ENCODE peak calls at places on chromosome 19, in seven cellular contexts. C, V, I, P, N, S and R are unnamed samples. For H3K9me3, the result is how much of the 10 kb centered on the place peaks cover.

GRCh38 chr19:5125797-5126497 is 157.0 kb downstream of the KDM4B start:
- DNase-seq in I (no peak), N (no peak), S (no peak), V (no peak), C (no peak), P (no peak), R (no peak)

GRCh38 chr19:45608948-45609347 is 6.9 kb upstream of the GPR4 start:
- DNase-seq in P (no peak), I (no peak), V (no peak), N (no peak), S (no peak), C (no peak), R (no peak)

GRCh38 chr19:42441047-42441440 is 1.7 kb downstream of the CXCL17 start:
- DNase-seq in I (peak), P (no peak), S (no peak), V (no peak), N (no peak), C (no peak), R (no peak)

GRCh38 chr19:1782501-1782900 is 29.2 kb downstream of the ONECUT3 start:
- DNase-seq in I (no peak), C (no peak), V (no peak), P (no peak), N (no peak), S (no peak), R (no peak)

GRCh38 chr19:6032827-6033226 is 54.9 kb upstream of the RANBP3 start:
- DNase-seq in N (peak), S (no peak), I (no peak), C (no peak), P (no peak), V (no peak), R (no peak)

GRCh38 chr19:41957838-41958366 is 1.2 kb downstream of the RABAC1 start:
- DNase-seq in S (peak), I (peak), N (peak), V (peak), C (peak), P (no peak), R (peak)

GRCh38 chr19:37413243-37414084 is 42.6 kb downstream of the ZNF527 start:
- DNase-seq in I (no peak), S (no peak), V (no peak), P (no peak), C (no peak), N (no peak), R (no peak)

GRCh38 chr19:53091413-53091812 is 11.8 kb downstream of the ZNF160 start:
- DNase-seq in S (no peak), V (no peak), I (no peak), C (no peak), N (no peak), P (no peak), R (no peak)

GRCh38 chr19:48613852-48614435 is 932 bp downstream of the FAM83E start:
- DNase-seq in V (no peak), C (peak), P (no peak), I (no peak), S (no peak), N (no peak), R (peak)

GRCh38 chr19:30780456-30780855 is 408.3 kb downstream of the ZNF536 start:
- DNase-seq in P (no peak), N (no peak), C (no peak), I (no peak), S (no peak), V (no peak), R (no peak)

GRCh38 chr19:49690073-49690655 is 752 bp upstream of the CPT1C start:
- DNase-seq in S (no peak), C (no peak), I (peak), V (no peak), N (no peak), P (no peak), R (no peak)
- TF ChIP-seq CTCF in S (no peak), C (peak), I (no peak), V (no peak), N (no peak), P (peak), R (peak)

GRCh38 chr19:22426901-22427300 is 4.8 kb upstream of the ZNF98 start:
- DNase-seq in C (no peak), S (no peak), N (no peak), I (no peak), P (no peak), V (no peak), R (no peak)

GRCh38 chr19:22427587-22428298 is 5.6 kb upstream of the ZNF98 start:
- DNase-seq in P (no peak), C (peak), V (no peak), I (no peak), N (no peak), S (peak), R (no peak)

GRCh38 chr19:22428299-22428913 is 6.3 kb upstream of the ZNF98 start:
- DNase-seq in C (peak), S (peak), I (no peak), V (no peak), N (no peak), P (no peak), R (no peak)
- H3K9me3 ChIP-seq in C (under half), S (under half), I (under half), V (half or more), N (under half), P (under half), R (under half)

GRCh38 chr19:16024266-16025107 is 51.8 kb upstream of the TPM4 start:
- DNase-seq in N (no peak), I (no peak), P (no peak), V (no peak), S (no peak), C (peak), R (no peak)
- TF ChIP-seq CTCF in N (no peak), I (no peak), P (no peak), V (no peak), S (no peak), C (no peak), R (no peak)

DNA sequence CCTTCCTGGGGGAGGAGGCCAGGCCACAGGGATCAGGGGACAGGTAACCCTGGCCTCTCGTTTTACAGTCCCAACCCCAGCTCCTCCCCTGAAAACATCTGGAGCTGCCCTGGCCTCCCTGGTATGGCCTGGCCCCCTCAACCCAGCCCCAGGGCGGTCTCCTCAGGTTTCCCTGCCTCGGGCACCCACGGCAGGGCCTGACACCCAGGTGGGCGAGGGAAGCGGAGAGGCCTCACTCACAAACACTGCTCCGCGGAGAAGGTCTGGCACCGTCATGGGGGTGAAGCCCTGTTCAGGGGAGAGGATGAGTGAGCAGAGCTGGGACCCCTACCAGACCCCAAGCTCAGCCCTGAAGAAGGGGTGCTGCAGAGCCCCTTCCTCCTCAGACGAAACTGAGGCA is 6.5 kb upstream of the CCER2 start:
- DNase-seq in N (no peak), C (peak), V (no peak), P (no peak), S (no peak), I (no peak), R (no peak)
- H3K9me3 ChIP-seq in N (under half), C (under half), V (under half), P (under half), S (under half), I (under half), R (under half)

DNA sequence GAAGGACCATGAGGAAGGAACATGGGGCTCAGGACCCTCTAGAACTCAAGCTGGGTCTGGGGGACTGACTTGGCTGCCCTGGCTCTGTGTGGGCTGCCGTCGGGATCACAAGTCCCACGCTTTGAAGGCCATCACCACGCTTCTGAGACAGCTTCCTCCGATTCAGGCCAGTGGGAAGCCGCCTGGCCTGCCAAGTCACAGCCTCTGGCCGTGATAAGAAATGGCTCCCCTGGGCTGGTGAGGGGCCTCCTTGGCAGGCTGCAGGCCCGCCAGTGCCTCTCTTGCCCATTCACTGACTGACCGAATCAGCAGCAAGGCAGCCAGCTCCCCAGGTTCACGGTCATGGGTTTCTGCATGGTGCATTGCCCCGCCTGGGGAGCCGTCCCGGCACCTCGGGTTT is 48.8 kb downstream of the COMP start:
- DNase-seq in P (no peak), S (no peak), V (no peak), N (no peak), I (peak), C (no peak), R (no peak)
- TF ChIP-seq CTCF in P (no peak), S (no peak), V (no peak), N (no peak), I (no peak), C (no peak), R (no peak)

GRCh38 chr19:2867025-2867991 is at the start of gene ZNF556:
- DNase-seq in S (no peak), P (no peak), I (no peak), V (no peak), N (no peak), C (peak), R (no peak)
- H3K9me3 ChIP-seq in S (under half), P (under half), I (under half), V (under half), N (under half), C (under half), R (under half)

GRCh38 chr19:34960940-34961679 is 2.9 kb downstream of the ZNF792 start:
- DNase-seq in S (no peak), I (no peak), N (no peak), P (no peak), V (no peak), C (no peak), R (no peak)

GRCh38 chr19:34959021-34959420 is 5.0 kb downstream of the ZNF792 start:
- DNase-seq in N (no peak), S (no peak), P (no peak), I (no peak), V (no peak), C (no peak), R (no peak)

GRCh38 chr19:34960103-34960805 is 3.8 kb downstream of the ZNF792 start:
- DNase-seq in P (no peak), S (no peak), V (peak), C (no peak), N (no peak), I (no peak), R (no peak)

GRCh38 chr19:34961775-34962174 is 2.3 kb downstream of the ZNF792 start:
- DNase-seq in V (no peak), C (no peak), I (no peak), P (no peak), S (no peak), N (no peak), R (no peak)

DNA sequence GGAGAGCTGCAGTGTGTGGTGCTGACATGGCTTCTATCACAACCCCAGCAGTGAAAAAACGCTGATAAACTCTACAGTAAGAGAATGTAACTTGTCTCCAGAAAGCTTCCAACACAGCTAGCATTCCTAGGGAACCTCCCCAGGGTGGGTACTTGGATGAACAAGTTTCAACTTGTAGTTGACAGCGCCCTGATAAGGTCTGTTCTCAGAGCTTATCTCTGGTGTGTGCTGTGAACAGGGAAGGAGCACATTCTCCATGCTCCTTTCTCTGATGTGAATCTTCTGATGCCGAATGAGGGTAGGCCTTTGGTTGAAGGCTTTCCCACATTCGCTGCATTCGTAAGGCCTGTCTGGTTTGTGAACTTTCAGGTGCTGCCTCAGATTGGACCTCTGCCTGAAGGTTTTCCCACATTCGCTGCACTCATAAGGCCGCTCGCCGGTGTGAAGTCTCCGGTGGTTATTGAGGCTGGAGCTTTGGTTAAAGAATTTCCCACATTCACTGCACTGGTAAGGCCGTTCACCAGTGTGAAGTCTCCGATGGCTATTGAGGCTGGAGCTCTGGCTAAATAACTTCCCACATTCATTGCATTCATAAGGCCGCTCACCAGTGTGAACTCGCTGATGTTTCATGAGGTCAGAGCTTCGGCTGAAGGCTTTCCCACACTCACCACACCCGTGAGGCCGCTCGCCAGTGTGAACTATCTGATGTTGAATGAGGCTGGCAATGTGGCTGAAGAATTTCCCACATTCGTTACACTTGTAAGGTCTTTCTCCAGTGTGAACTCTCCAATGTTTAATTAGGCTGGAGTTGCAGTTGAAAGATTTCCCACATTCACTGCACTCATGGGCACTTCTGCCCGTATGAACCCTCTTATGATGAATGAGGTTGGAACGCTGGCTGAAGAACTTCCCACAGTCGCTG is 5.9 kb downstream of the ZNF792 start:
- DNase-seq in I (no peak), V (no peak), N (no peak), P (no peak), C (no peak), S (no peak), R (no peak)
- TF ChIP-seq CTCF in I (no peak), V (no peak), N (no peak), P (no peak), C (no peak), S (no peak), R (no peak)